ENCODE peak calls at places on chromosomes 16 and 17, in seven cellular contexts. T, R, G, X, O, D and M are unnamed samples.

GRCh38 chr16:85829266-85829665 is 29.8 kb downstream of the COX4I1 start:
- DNase-seq in T (no peak), X (no peak), D (no peak), G (no peak), R (no peak), O (no peak), M (no peak)

GRCh38 chr17:76139801-76140660 is 1.0 kb downstream of the FOXJ1 start:
- DNase-seq in T (peak; percentile 64), X (peak; percentile 71), R (no peak), D (no peak), G (peak; percentile 32), O (no peak), M (no peak)

GRCh38 chr17:60631119-60631518 is 31.1 kb downstream of the PPM1D start:
- DNase-seq in D (no peak), R (no peak), O (no peak), G (no peak), X (no peak), T (no peak), M (no peak)

GRCh38 chr16:67241008-67241900 is 6.0 kb downstream of the FHOD1 start:
- DNase-seq in O (peak; percentile 90), X (peak; percentile 87), T (peak; percentile 89), G (no peak), R (peak; percentile 76), D (no peak), M (peak; percentile 67)

GRCh38 chr16:83206426-83206825 is 579.7 kb downstream of the CDH13 start:
- DNase-seq in R (no peak), T (no peak), D (no peak), G (no peak), X (no peak), O (no peak), M (no peak)

GRCh38 chr17:57092171-57092570 is 7.1 kb downstream of the AKAP1 start:
- DNase-seq in T (no peak), R (no peak), O (peak; percentile 87), X (no peak), D (no peak), G (no peak), M (peak; percentile 39)

GRCh38 chr16:17328971-17329370 is 141.8 kb downstream of the XYLT1 start:
- DNase-seq in D (no peak), R (no peak), T (peak; percentile 74), X (no peak), G (no peak), O (no peak), M (no peak)

GRCh38 chr17:72005332-72006163 is 115.3 kb upstream of the SOX9 start:
- DNase-seq in D (no peak), O (no peak), G (no peak), X (no peak), R (no peak), T (no peak), M (no peak)

GRCh38 chr17:17675925-17676534 is 5.2 kb upstream of the RAI1 start:
- DNase-seq in G (no peak), D (no peak), O (no peak), T (peak; percentile 16), X (no peak), R (no peak), M (no peak)

GRCh38 chr16:85069171-85069570 is 41.6 kb downstream of the KIAA0513 start:
- DNase-seq in G (no peak), D (no peak), X (no peak), T (peak; percentile 13), R (no peak), O (no peak), M (no peak)

GRCh38 chr16:64455275-64455674 is 666.6 kb downstream of the CDH11 start:
- DNase-seq in X (no peak), D (no peak), R (no peak), G (no peak), T (no peak), O (no peak), M (no peak)

GRCh38 chr17:29235904-29236303 is 10.8 kb upstream of the CRYBA1 start:
- DNase-seq in X (no peak), O (no peak), T (no peak), R (no peak), G (no peak), D (no peak), M (no peak)

GRCh38 chr17:38917259-38917658 is 8.2 kb upstream of the LASP1NB start:
- DNase-seq in O (peak; percentile 5), X (no peak), G (no peak), T (no peak), D (no peak), R (no peak), M (no peak)

GRCh38 chr17:34616148-34616547 is 36.8 kb downstream of the TMEM132E start:
- DNase-seq in G (no peak), D (peak; percentile 51), O (no peak), X (no peak), T (no peak), R (no peak), M (no peak)

GRCh38 chr17:50479522-50480141 is 972 bp downstream of the RSAD1 start:
- DNase-seq in D (peak; percentile 89), O (peak; percentile 84), X (peak; percentile 80), T (peak; percentile 90), G (peak; percentile 54), R (peak; percentile 97), M (peak; percentile 56)

GRCh38 chr16:72783716-72784320 is 264.1 kb downstream of the ZFHX3 start:
- DNase-seq in T (no peak), X (no peak), O (no peak), D (no peak), R (no peak), G (no peak), M (no peak)

GRCh38 chr16:31099860-31100638 is 5.5 kb upstream of the VKORC1 start:
- DNase-seq in X (no peak), R (no peak), D (no peak), G (no peak), O (no peak), T (peak; percentile 22), M (no peak)

GRCh38 chr17:70906808-70907207 is 737.5 kb downstream of the KCNJ2 start:
- DNase-seq in G (no peak), O (no peak), D (peak; percentile 58), T (no peak), R (no peak), X (no peak), M (no peak)

GRCh38 chr17:70901870-70902269 is 732.5 kb downstream of the KCNJ2 start:
- DNase-seq in T (no peak), X (no peak), R (no peak), O (no peak), G (no peak), D (no peak), M (no peak)

DNA sequence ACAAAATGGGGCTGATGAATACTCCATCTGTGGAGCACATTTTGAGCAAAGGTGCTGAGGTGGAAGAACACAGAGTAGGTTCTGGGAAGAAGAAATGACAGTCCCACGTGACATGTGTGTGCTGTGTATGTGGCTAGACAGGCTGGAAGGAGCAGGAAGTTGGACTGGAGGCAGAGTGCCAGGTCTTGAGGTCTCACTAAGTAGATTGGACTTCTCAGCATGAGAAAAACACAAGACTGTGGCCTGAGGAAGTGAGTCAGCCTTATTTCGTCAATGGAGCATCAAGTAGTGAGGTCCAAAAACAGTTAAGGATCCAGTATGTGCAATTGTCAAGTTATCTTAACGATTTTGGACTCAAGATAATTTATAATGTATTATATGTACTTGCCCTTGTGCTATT is 736.5 kb downstream of the KCNJ2 start:
- DNase-seq in X (peak; percentile 39), O (no peak), G (no peak), T (peak; percentile 84), D (no peak), R (no peak), M (peak; percentile 95)
- H3K27ac ChIP-seq in X (no peak overlapping the region), O (peak overlapping the region; percentile 63), G (no peak overlapping the region), T (no peak overlapping the region), D (no peak overlapping the region), R (no peak overlapping the region), M (peak overlapping the region; percentile 65)

DNA sequence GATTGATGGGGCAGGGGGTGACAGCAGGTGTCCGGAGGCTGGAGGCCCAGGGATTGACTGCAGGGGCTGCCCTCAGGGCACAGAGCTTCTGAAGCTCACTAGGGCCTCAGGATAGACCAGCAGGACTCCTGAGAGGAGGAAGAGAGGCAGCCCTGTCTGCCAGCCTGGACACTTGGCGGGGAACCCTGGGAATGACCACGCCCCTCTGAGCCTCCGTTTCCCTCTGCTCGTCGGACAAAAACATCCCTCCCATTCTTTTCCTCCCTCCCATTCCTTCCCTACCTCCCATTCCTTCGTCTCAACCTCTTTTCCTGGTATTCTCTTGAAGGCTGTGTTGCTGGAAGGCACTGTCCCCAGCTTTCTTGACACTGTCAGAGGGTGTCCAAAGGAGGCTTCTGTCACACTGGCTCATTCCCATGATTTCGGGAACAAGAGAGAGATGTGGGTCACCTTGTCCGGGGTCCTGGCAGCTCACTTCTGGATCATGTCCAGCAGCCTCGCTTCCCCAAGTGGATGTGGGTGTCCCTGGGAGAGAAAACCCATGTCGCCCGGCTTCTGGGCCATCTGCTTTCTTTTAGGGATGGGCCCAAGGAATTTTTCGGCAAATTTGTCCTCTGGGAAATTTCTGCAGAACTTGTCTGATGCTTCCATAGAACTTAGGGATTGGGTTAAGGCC is 145.5 kb downstream of the CMIP start:
- DNase-seq in O (no peak), D (no peak), R (no peak), T (no peak), X (no peak), G (no peak), M (no peak)
- H3K27ac ChIP-seq in O (no peak overlapping the region), D (no peak overlapping the region), R (peak overlapping the region; percentile 18), T (no peak overlapping the region), X (no peak overlapping the region), G (no peak overlapping the region), M (no peak overlapping the region)

GRCh38 chr16:1661826-1662225 is 16.3 kb upstream of the JPT2 start:
- DNase-seq in R (no peak), O (no peak), T (no peak), G (no peak), D (no peak), X (no peak), M (no peak)

GRCh38 chr16:1659071-1659470 is 19.0 kb upstream of the JPT2 start:
- DNase-seq in D (no peak), O (no peak), X (no peak), G (no peak), R (no peak), T (no peak), M (no peak)

GRCh38 chr16:1666316-1666715 is 11.8 kb upstream of the JPT2 start:
- DNase-seq in X (no peak), O (no peak), T (no peak), G (no peak), D (no peak), R (no peak), M (no peak)

GRCh38 chr16:1665829-1666228 is 12.2 kb upstream of the JPT2 start:
- DNase-seq in R (no peak), O (no peak), X (no peak), T (no peak), G (no peak), D (no peak), M (no peak)

GRCh38 chr16:1662543-1662942 is 15.5 kb upstream of the JPT2 start:
- DNase-seq in O (no peak), X (no peak), T (no peak), G (no peak), D (no peak), R (no peak), M (no peak)
- H3K27ac ChIP-seq in O (no peak overlapping the region), X (no peak overlapping the region), T (no peak overlapping the region), G (no peak overlapping the region), D (no peak overlapping the region), R (no peak overlapping the region), M (no peak overlapping the region)

DNA sequence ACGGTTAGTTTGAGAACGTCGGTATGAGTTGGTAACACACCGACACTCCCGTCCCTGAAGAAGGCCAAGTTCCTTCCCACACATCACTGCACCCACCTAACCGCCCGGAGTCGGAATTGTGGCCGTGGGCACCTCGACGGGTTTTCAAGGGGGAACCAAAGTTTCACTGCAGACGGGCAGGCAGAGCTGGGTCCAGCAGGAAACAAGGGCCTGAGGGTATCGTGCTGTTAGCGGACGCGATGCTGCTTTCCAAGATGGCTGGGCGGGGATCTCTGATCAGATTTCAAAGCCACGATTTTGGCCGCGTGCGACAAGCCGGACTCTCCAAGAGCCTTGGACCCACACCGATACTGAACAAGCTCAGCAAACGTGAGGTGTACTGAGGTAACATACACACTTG is 82.3 kb upstream of the DOC2B start:
- DNase-seq in R (no peak), X (no peak), G (no peak), T (no peak), D (no peak), O (no peak), M (no peak)
- H3K27ac ChIP-seq in R (no peak overlapping the region), X (no peak overlapping the region), G (no peak overlapping the region), T (no peak overlapping the region), D (no peak overlapping the region), O (no peak overlapping the region), M (no peak overlapping the region)